ENCODE peak calls at places on chromosomes 4 and X, in seven cellular contexts. K is NCI-H2081 treated with DMSO at 0.1 percent for 48 hours; U is PC-3; T is stimulated activated CD4-positive, alpha-beta T cell treated with anti-CD3 and anti-CD28 coated beads, TNF-alpha, amount 100 ng/mL, for 4 hours; W is 8988T; C is right lobe of liver; G is activated CD8-positive, alpha-beta T cell treated with anti-CD3 and anti-CD28 coated beads for 36 hours. S is an unnamed sample.

GRCh38 chr4:150021483-150021882 is 56.8 kb upstream of the DCLK2 start:
- DNase-seq in T (no peak), C (no peak), G (no peak), W (no peak), U (no peak), K (no peak), S (no peak)

GRCh38 chrX:29788991-29789699 is 426.2 kb upstream of the MAGEB2 start:
- DNase-seq in K (no peak), C (no peak), G (no peak), U (no peak), T (no peak), W (no peak), S (no peak)

GRCh38 chrX:3638280-3638873 is 75.1 kb downstream of the PRKX start:
- DNase-seq in K (no peak), T (no peak), G (peak; percentile 29), W (peak; percentile 48), C (no peak), U (peak; percentile 66), S (no peak)

GRCh38 chr4:148315049-148315448 is 127.2 kb downstream of the NR3C2 start:
- DNase-seq in U (peak; percentile 31), W (no peak), C (no peak), T (no peak), G (peak; percentile 26), K (no peak), S (no peak)

GRCh38 chrX:9374537-9374936 is 90.3 kb upstream of the TBL1X start:
- DNase-seq in C (peak; percentile 55), K (no peak), W (no peak), G (no peak), U (peak; percentile 40), T (no peak), S (no peak)

GRCh38 chrX:2442694-2443093 is 58.1 kb downstream of the DHRSX start:
- DNase-seq in U (no peak), T (no peak), K (no peak), C (no peak), G (no peak), W (no peak), S (no peak)

GRCh38 chr4:152780267-152780811 is 585 bp downstream of the ARFIP1 start:
- DNase-seq in C (no peak), U (peak; percentile 32), K (no peak), G (no peak), T (no peak), W (no peak), S (no peak)

GRCh38 chr4:177182156-177182555 is 127.5 kb upstream of the NEIL3 start:
- DNase-seq in W (no peak), G (no peak), K (no peak), U (no peak), C (no peak), T (no peak), S (no peak)

GRCh38 chr4:93187892-93188291 is 640.7 kb upstream of the ATOH1 start:
- DNase-seq in W (no peak), G (no peak), K (no peak), U (no peak), C (no peak), T (no peak), S (no peak)

GRCh38 chrX:10579753-10580060 is 40.7 kb downstream of the MID1 start:
- DNase-seq in C (no peak), W (no peak), K (no peak), U (no peak), T (no peak), G (no peak), S (no peak)

GRCh38 chrX:40006025-40007017 is 91.4 kb downstream of the BCOR start:
- DNase-seq in U (no peak), K (no peak), W (no peak), C (no peak), T (no peak), G (peak; percentile 59), S (peak; percentile 31)

GRCh38 chr4:95867919-95868318 is 28.0 kb downstream of the PDHA2 start:
- DNase-seq in G (no peak), U (peak; percentile 26), W (no peak), T (no peak), K (no peak), C (no peak), S (no peak)

GRCh38 chr4:3863841-3864734 is 97.9 kb downstream of the ADRA2C start:
- DNase-seq in C (no peak), U (no peak), G (no peak), K (no peak), T (no peak), W (no peak), S (no peak)

GRCh38 chr4:88706574-88706973 is 8.9 kb upstream of the NAP1L5 start:
- DNase-seq in C (peak; percentile 57), K (peak; percentile 10), W (no peak), G (no peak), U (peak; percentile 67), T (no peak), S (no peak)

S was measured in stimulated activated CD8-positive, alpha-beta memory T cell treated with anti-CD3 and anti-CD28 coated beads, Interleukin-15, amount 100 ng/mL, for 4 hours.